ENCODE peak calls at places on chromosomes 11 and 22, in nine cellular contexts. F is SJSA1; R is ovary; K is GM23248; M is hepatocyte; L is upper lobe of left lung; U is CD4-positive, alpha-beta T cell; N is CD8-positive, alpha-beta T cell; E is AG04450. Q is an unnamed sample.

GRCh38 chr11:3836903-3837302 is 3.9 kb downstream of the RHOG start:
- DNase-seq in K (no peak), M (no peak), N (peak; percentile 37), R (no peak), U (no peak), F (no peak), E (no peak), L (peak; percentile 75), Q (no peak)

GRCh38 chr11:3984896-3985295 is 109.7 kb upstream of the RRM1 start:
- DNase-seq in F (no peak), M (peak; percentile 10), E (no peak), U (no peak), R (peak; percentile 44), K (no peak), N (no peak), L (no peak), Q (no peak)

GRCh38 chr11:87173185-87174039 is 135.7 kb downstream of the TMEM135 start:
- DNase-seq in N (no peak), M (peak; percentile 49), K (peak; percentile 72), L (no peak), R (no peak), E (peak; percentile 23), U (no peak), F (peak; percentile 32), Q (no peak)

GRCh38 chr11:30344085-30344484 is 21.2 kb downstream of the ARL14EP start:
- DNase-seq in L (no peak), K (no peak), M (no peak), F (no peak), U (no peak), R (no peak), N (no peak), E (no peak), Q (no peak)

GRCh38 chr11:78037056-78037455 is 14.0 kb upstream of the KCTD14 start:
- DNase-seq in K (no peak), E (no peak), R (no peak), N (no peak), F (no peak), L (peak; percentile 77), U (no peak), M (no peak), Q (no peak)

GRCh38 chr11:75077316-75077715 is 19.4 kb downstream of the OR2AT4 start:
- DNase-seq in E (no peak), N (no peak), F (no peak), K (no peak), R (no peak), L (no peak), M (no peak), U (no peak), Q (no peak)

GRCh38 chr11:128548655-128549255 is 38.6 kb downstream of the ETS1 start:
- DNase-seq in N (peak; percentile 11), L (peak; percentile 46), M (peak; percentile 61), U (no peak), F (no peak), R (peak; percentile 81), K (peak; percentile 73), E (no peak), Q (no peak)

GRCh38 chr22:40345271-40345670 is 1.0 kb upstream of the ADSL start:
- DNase-seq in M (peak; percentile 34), R (no peak), K (peak; percentile 60), E (no peak), U (no peak), L (no peak), F (no peak), N (no peak), Q (peak; percentile 26)

GRCh38 chr22:20957118-20957690 is 9.9 kb upstream of the AIFM3 start:
- DNase-seq in M (peak; percentile 61), L (no peak), E (no peak), R (no peak), F (no peak), K (peak; percentile 67), U (no peak), N (no peak), Q (no peak)

GRCh38 chr11:68525930-68526329 is 65.4 kb downstream of the PPP6R3 start:
- DNase-seq in E (no peak), M (no peak), R (no peak), L (no peak), K (no peak), N (no peak), U (no peak), F (no peak), Q (no peak)

GRCh38 chr11:66266378-66267038 is 1.9 kb upstream of the RAB1B start:
- DNase-seq in U (no peak), E (no peak), N (no peak), M (no peak), K (no peak), L (no peak), F (no peak), R (peak; percentile 61), Q (no peak)
- H3K9me3 ChIP-seq in U (no peaks in the 10 kb centered on the region), E (peaks cover 3% of the 10 kb centered on the region), N (no peaks in the 10 kb centered on the region), M (no peaks in the 10 kb centered on the region), K (no peaks in the 10 kb centered on the region), L (no peaks in the 10 kb centered on the region), F (no peaks in the 10 kb centered on the region), R (no peaks in the 10 kb centered on the region), Q (no peaks in the 10 kb centered on the region)

GRCh38 chr11:35771722-35772121 is 109.1 kb downstream of the TRIM44 start:
- DNase-seq in F (no peak), K (no peak), U (no peak), L (no peak), E (no peak), R (no peak), M (no peak), N (no peak), Q (no peak)
- H3K9me3 ChIP-seq in F (no peaks in the 10 kb centered on the region), K (no peaks in the 10 kb centered on the region), U (no peaks in the 10 kb centered on the region), L (no peaks in the 10 kb centered on the region), E (peaks cover 10% of the 10 kb centered on the region), R (no peaks in the 10 kb centered on the region), M (no peaks in the 10 kb centered on the region), N (no peaks in the 10 kb centered on the region), Q (no peaks in the 10 kb centered on the region)

GRCh38 chr22:49595465-49596078 is 232.1 kb downstream of the BRD1 start:
- DNase-seq in R (no peak), L (no peak), U (no peak), F (no peak), M (no peak), E (no peak), K (no peak), N (no peak), Q (no peak)

GRCh38 chr22:49599039-49599438 is 228.6 kb downstream of the BRD1 start:
- DNase-seq in M (no peak), R (no peak), U (no peak), K (no peak), E (no peak), N (no peak), F (no peak), L (no peak), Q (no peak)

GRCh38 chr22:49599691-49600451 is 227.8 kb downstream of the BRD1 start:
- DNase-seq in L (no peak), M (no peak), U (no peak), R (no peak), E (no peak), N (no peak), F (no peak), K (no peak), Q (no peak)

GRCh38 chr22:49598338-49598737 is 229.3 kb downstream of the BRD1 start:
- DNase-seq in L (no peak), F (no peak), U (no peak), R (no peak), E (no peak), M (no peak), N (no peak), K (no peak), Q (no peak)

GRCh38 chr22:49597428-49598039 is 230.1 kb downstream of the BRD1 start:
- DNase-seq in F (no peak), U (no peak), N (no peak), M (no peak), R (no peak), K (no peak), E (no peak), L (no peak), Q (no peak)
- H3K9me3 ChIP-seq in F (peaks cover 8% of the 10 kb centered on the region), U (no peaks in the 10 kb centered on the region), N (no peaks in the 10 kb centered on the region), M (no peaks in the 10 kb centered on the region), R (no peaks in the 10 kb centered on the region), K (no peaks in the 10 kb centered on the region), E (peaks cover 76% of the 10 kb centered on the region), L (no peaks in the 10 kb centered on the region), Q (no peaks in the 10 kb centered on the region)

DNA sequence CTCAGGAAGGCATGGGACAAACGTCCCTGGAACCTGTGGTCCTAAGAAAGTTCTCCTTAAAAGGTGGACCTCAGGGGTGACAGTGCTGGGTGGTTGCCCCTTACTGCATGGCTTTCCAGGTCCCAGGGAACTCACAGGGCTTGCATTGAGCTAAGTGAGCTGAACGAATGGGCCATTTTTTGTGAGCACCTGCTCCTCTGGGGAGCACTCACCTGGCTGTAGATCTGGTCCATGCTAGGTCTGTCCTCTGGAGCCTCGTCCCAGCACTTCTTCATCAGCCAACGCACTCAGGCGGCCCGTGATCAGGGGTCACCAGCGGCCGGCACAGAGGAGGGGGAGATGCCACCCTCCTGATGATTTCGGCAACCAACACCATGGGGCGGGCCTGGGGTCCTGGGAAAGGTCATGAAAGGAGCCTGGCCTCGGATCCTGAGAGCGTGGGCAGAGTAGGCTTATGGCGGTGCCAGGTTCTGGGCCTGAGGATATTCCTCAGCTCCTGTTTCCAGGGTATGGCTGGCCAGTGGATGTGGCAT is 36.8 kb upstream of the LRRC32 start:
- DNase-seq in U (no peak), N (no peak), L (no peak), R (no peak), M (no peak), E (no peak), F (no peak), K (no peak), Q (no peak)
- H3K9me3 ChIP-seq in U (no peaks in the 10 kb centered on the region), N (no peaks in the 10 kb centered on the region), L (no peaks in the 10 kb centered on the region), R (no peaks in the 10 kb centered on the region), M (no peaks in the 10 kb centered on the region), E (peaks cover 3% of the 10 kb centered on the region), F (no peaks in the 10 kb centered on the region), K (no peaks in the 10 kb centered on the region), Q (no peaks in the 10 kb centered on the region)

GRCh38 chr11:17375547-17375946 is 12.9 kb downstream of the KCNJ11 start:
- DNase-seq in M (no peak), F (no peak), L (no peak), U (no peak), K (no peak), N (no peak), E (no peak), R (no peak), Q (no peak)
- H3K9me3 ChIP-seq in M (peaks cover 15% of the 10 kb centered on the region), F (peaks cover 29% of the 10 kb centered on the region), L (peaks cover 34% of the 10 kb centered on the region), U (peaks cover 33% of the 10 kb centered on the region), K (no peaks in the 10 kb centered on the region), N (peaks cover 17% of the 10 kb centered on the region), E (peaks cover 23% of the 10 kb centered on the region), R (peaks cover 26% of the 10 kb centered on the region), Q (peaks cover 13% of the 10 kb centered on the region)

GRCh38 chr22:47587361-47587760 is 824.9 kb downstream of the TBC1D22A start:
- DNase-seq in L (no peak), R (no peak), F (no peak), N (no peak), M (no peak), U (no peak), E (no peak), K (no peak), Q (no peak)

GRCh38 chr22:47587861-47588582 is 825.6 kb downstream of the TBC1D22A start:
- DNase-seq in U (no peak), L (no peak), K (no peak), M (no peak), F (no peak), R (no peak), N (no peak), E (no peak), Q (no peak)

GRCh38 chr22:47589271-47590250 is 827.1 kb downstream of the TBC1D22A start:
- DNase-seq in L (no peak), M (no peak), K (no peak), F (no peak), N (no peak), E (no peak), U (no peak), R (no peak), Q (no peak)

GRCh38 chr22:47586946-47587345 is 824.5 kb downstream of the TBC1D22A start:
- DNase-seq in L (no peak), N (no peak), M (no peak), F (no peak), E (no peak), R (no peak), K (no peak), U (no peak), Q (no peak)

GRCh38 chr22:47588583-47588970 is 826.1 kb downstream of the TBC1D22A start:
- DNase-seq in L (no peak), U (no peak), M (no peak), K (no peak), E (no peak), F (no peak), R (no peak), N (no peak), Q (no peak)
- H3K9me3 ChIP-seq in L (peaks cover 6% of the 10 kb centered on the region), U (peaks cover 8% of the 10 kb centered on the region), M (no peaks in the 10 kb centered on the region), K (no peaks in the 10 kb centered on the region), E (peaks cover 59% of the 10 kb centered on the region), F (no peaks in the 10 kb centered on the region), R (no peaks in the 10 kb centered on the region), N (no peaks in the 10 kb centered on the region), Q (no peaks in the 10 kb centered on the region)